ENCODE peak calls at places on chromosomes 11 and 22, in nine cellular contexts. One of them, this sample, is unnamed. For H3K4me1, the result is how much of the 10 kb centered on the place peaks cover.

GRCh38 chr11:86288776-86289507 is 13.1 kb upstream of the HIKESHI start:
- DNase-seq in cardiac muscle cell: peak
- DNase-seq in tibial artery: no peak
- DNase-seq in lung: no peak
- DNase-seq in fibroblast of lung: peak
- DNase-seq in colonic mucosa: no peak
- DNase-seq in A549: no peak
- DNase-seq in K562: no peak
- DNase-seq in ovary: no peak
- DNase-seq in this sample: no peak

GRCh38 chr22:37608477-37609239 is at the start of gene GGA1:
- DNase-seq in cardiac muscle cell: peak
- DNase-seq in tibial artery: peak
- DNase-seq in lung: peak
- DNase-seq in fibroblast of lung: peak
- DNase-seq in colonic mucosa: peak
- DNase-seq in A549: peak
- DNase-seq in K562: peak
- DNase-seq in ovary: peak
- DNase-seq in this sample: peak

GRCh38 chr11:380996-381395 is 11.7 kb downstream of the B4GALNT4 start:
- DNase-seq in cardiac muscle cell: no peak
- DNase-seq in tibial artery: no peak
- DNase-seq in lung: no peak
- DNase-seq in fibroblast of lung: no peak
- DNase-seq in colonic mucosa: no peak
- DNase-seq in A549: no peak
- DNase-seq in K562: no peak
- DNase-seq in ovary: no peak
- DNase-seq in this sample: no peak

GRCh38 chr22:19039796-19040580 is 82.2 kb downstream of the DGCR2 start:
- DNase-seq in cardiac muscle cell: no peak
- DNase-seq in tibial artery: no peak
- DNase-seq in lung: no peak
- DNase-seq in fibroblast of lung: no peak
- DNase-seq in colonic mucosa: no peak
- DNase-seq in A549: no peak
- DNase-seq in K562: no peak
- DNase-seq in ovary: no peak
- DNase-seq in this sample: no peak

GRCh38 chr11:27489092-27489491 is 16.5 kb upstream of the LGR4 start:
- DNase-seq in cardiac muscle cell: no peak
- DNase-seq in tibial artery: no peak
- DNase-seq in lung: no peak
- DNase-seq in fibroblast of lung: no peak
- DNase-seq in colonic mucosa: no peak
- DNase-seq in A549: no peak
- DNase-seq in K562: no peak
- DNase-seq in ovary: no peak
- DNase-seq in this sample: no peak

GRCh38 chr22:46373166-46373565 is 37.7 kb downstream of the TRMU start:
- DNase-seq in cardiac muscle cell: no peak
- DNase-seq in tibial artery: no peak
- DNase-seq in lung: no peak
- DNase-seq in fibroblast of lung: no peak
- DNase-seq in colonic mucosa: peak
- DNase-seq in A549: no peak
- DNase-seq in K562: no peak
- DNase-seq in ovary: no peak
- DNase-seq in this sample: no peak

GRCh38 chr22:26589367-26589844 is 526 bp downstream of the TPST2 start:
- DNase-seq in cardiac muscle cell: peak
- DNase-seq in tibial artery: no peak
- DNase-seq in lung: peak
- DNase-seq in fibroblast of lung: peak
- DNase-seq in colonic mucosa: peak
- DNase-seq in A549: no peak
- DNase-seq in K562: peak
- DNase-seq in ovary: no peak
- DNase-seq in this sample: no peak

GRCh38 chr11:114684636-114685035 is 6.3 kb downstream of the NXPE2 start:
- DNase-seq in cardiac muscle cell: no peak
- DNase-seq in tibial artery: no peak
- DNase-seq in lung: no peak
- DNase-seq in fibroblast of lung: no peak
- DNase-seq in colonic mucosa: no peak
- DNase-seq in A549: no peak
- DNase-seq in K562: no peak
- DNase-seq in ovary: no peak
- DNase-seq in this sample: no peak

GRCh38 chr11:56841210-56841810 is 92.8 kb upstream of the OR9G4 start:
- DNase-seq in cardiac muscle cell: peak
- DNase-seq in tibial artery: no peak
- DNase-seq in lung: peak
- DNase-seq in fibroblast of lung: peak
- DNase-seq in colonic mucosa: peak
- DNase-seq in A549: peak
- DNase-seq in K562: peak
- DNase-seq in ovary: peak
- DNase-seq in this sample: no peak

GRCh38 chr22:47659467-47660302 is 897.2 kb downstream of the TBC1D22A start:
- DNase-seq in cardiac muscle cell: no peak
- DNase-seq in tibial artery: no peak
- DNase-seq in lung: no peak
- DNase-seq in fibroblast of lung: no peak
- DNase-seq in colonic mucosa: no peak
- DNase-seq in A549: no peak
- DNase-seq in K562: no peak
- DNase-seq in ovary: no peak
- DNase-seq in this sample: no peak

GRCh38 chr11:46391578-46392420 is at the start of gene CHRM4:
- DNase-seq in cardiac muscle cell: peak
- DNase-seq in tibial artery: no peak
- DNase-seq in lung: no peak
- DNase-seq in fibroblast of lung: peak
- DNase-seq in colonic mucosa: no peak
- DNase-seq in A549: peak
- DNase-seq in K562: peak
- DNase-seq in ovary: no peak
- DNase-seq in this sample: no peak

GRCh38 chr22:36149464-36149863 is 11.1 kb downstream of the APOL3 start:
- DNase-seq in cardiac muscle cell: peak
- DNase-seq in tibial artery: peak
- DNase-seq in lung: no peak
- DNase-seq in fibroblast of lung: no peak
- DNase-seq in colonic mucosa: no peak
- DNase-seq in A549: no peak
- DNase-seq in K562: no peak
- DNase-seq in ovary: no peak
- DNase-seq in this sample: no peak

DNA sequence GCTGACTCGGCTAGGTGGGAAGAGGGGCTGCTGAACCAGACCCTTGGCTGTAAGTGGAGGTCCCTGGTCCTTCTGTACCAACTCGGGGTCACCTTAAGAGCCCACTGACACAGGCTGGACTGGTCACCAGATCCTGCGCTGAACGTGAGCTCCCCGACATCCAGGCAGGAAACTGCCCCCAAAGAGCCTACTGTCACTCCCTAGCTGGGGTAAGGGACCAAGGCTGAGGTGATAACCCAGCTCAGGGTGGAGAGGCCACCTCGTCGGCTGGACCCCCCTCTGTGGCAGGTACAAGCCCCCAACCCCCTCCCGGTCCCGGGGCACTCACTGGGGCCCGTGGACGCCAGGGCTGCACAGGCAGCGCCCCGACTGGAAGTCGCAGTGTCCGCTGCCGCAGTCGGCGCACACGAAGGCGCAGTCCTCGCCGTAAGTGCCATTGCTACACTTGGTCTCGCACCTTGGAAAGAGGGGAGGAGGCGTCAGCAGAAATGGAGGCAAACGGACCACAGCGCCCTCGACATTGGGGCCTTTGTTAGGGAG is 7.5 kb downstream of the SCARF2 start:
- DNase-seq in cardiac muscle cell: no peak
- DNase-seq in tibial artery: no peak
- DNase-seq in lung: no peak
- DNase-seq in fibroblast of lung: no peak
- DNase-seq in colonic mucosa: no peak
- DNase-seq in A549: no peak
- DNase-seq in K562: no peak
- DNase-seq in ovary: no peak
- DNase-seq in this sample: no peak
- H3K4me3 ChIP-seq in cardiac muscle cell: no peak
- H3K4me3 ChIP-seq in tibial artery: no peak
- H3K4me3 ChIP-seq in lung: no peak
- H3K4me3 ChIP-seq in fibroblast of lung: no peak
- H3K4me3 ChIP-seq in colonic mucosa: peak
- H3K4me3 ChIP-seq in A549: peak
- H3K4me3 ChIP-seq in K562: no peak
- H3K4me3 ChIP-seq in ovary: no peak
- H3K4me3 ChIP-seq in this sample: peak

GRCh38 chr11:94131363-94132115 is 2.9 kb downstream of the PANX1 start:
- DNase-seq in cardiac muscle cell: peak
- DNase-seq in tibial artery: peak
- DNase-seq in lung: no peak
- DNase-seq in fibroblast of lung: peak
- DNase-seq in colonic mucosa: no peak
- DNase-seq in A549: no peak
- DNase-seq in K562: no peak
- DNase-seq in ovary: peak
- DNase-seq in this sample: no peak

GRCh38 chr11:94130589-94131362 is 2.1 kb downstream of the PANX1 start:
- DNase-seq in cardiac muscle cell: peak
- DNase-seq in tibial artery: peak
- DNase-seq in lung: peak
- DNase-seq in fibroblast of lung: peak
- DNase-seq in colonic mucosa: no peak
- DNase-seq in A549: no peak
- DNase-seq in K562: no peak
- DNase-seq in ovary: no peak
- DNase-seq in this sample: no peak

GRCh38 chr11:94128171-94128745 is 383 bp upstream of the PANX1 start:
- DNase-seq in cardiac muscle cell: no peak
- DNase-seq in tibial artery: no peak
- DNase-seq in lung: no peak
- DNase-seq in fibroblast of lung: no peak
- DNase-seq in colonic mucosa: no peak
- DNase-seq in A549: no peak
- DNase-seq in K562: no peak
- DNase-seq in ovary: no peak
- DNase-seq in this sample: no peak

GRCh38 chr11:94128746-94129504 is at the start of gene PANX1:
- DNase-seq in cardiac muscle cell: peak
- DNase-seq in tibial artery: peak
- DNase-seq in lung: peak
- DNase-seq in fibroblast of lung: peak
- DNase-seq in colonic mucosa: peak
- DNase-seq in A549: peak
- DNase-seq in K562: peak
- DNase-seq in ovary: peak
- DNase-seq in this sample: no peak

DNA sequence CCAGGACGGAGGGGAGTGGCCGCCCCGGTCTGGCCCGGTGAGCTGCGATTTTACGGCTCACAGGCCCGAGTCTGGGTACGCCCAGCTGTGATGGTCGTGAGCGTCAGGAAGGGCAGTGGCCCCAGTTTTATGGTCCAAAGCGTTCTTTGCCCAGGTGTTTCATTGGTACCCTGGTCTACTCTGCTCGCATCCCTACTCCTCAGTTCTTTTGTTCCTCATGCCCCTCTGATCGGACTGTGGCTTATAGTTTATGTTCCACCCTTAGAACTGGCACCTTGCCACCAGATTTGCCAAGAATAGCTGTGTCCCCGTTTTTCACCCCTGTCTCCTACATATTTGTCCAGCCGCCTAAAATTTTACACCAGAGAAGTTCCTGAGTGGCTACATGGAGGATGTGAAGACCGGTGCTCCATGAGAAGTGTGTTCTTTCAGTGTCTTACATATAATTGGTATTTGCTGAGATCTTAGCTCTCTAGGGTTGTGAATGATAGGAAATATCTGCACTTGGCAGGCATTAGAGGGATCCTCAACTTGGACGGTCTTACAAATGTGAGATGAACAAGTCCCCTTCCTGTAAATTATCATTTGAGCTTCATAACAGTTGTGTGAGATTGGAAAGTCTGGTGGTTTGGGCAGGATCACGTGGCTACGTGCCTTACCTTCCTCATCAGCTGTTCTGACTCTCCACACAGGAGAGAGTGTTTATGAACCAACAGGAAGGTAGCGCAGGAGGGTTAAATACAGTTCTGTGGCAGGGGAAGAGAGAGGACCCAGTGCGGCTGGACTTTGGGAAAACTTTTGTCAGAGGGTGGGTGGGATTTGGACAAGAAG is 1.1 kb downstream of the PANX1 start:
- DNase-seq in cardiac muscle cell: peak
- DNase-seq in tibial artery: no peak
- DNase-seq in lung: no peak
- DNase-seq in fibroblast of lung: no peak
- DNase-seq in colonic mucosa: peak
- DNase-seq in A549: no peak
- DNase-seq in K562: no peak
- DNase-seq in ovary: peak
- DNase-seq in this sample: no peak
- H3K4me1 ChIP-seq in cardiac muscle cell: under half
- H3K4me1 ChIP-seq in tibial artery: under half
- H3K4me1 ChIP-seq in lung: under half
- H3K4me1 ChIP-seq in fibroblast of lung: under half
- H3K4me1 ChIP-seq in colonic mucosa: under half
- H3K4me1 ChIP-seq in A549: under half
- H3K4me1 ChIP-seq in K562: half or more
- H3K4me1 ChIP-seq in ovary: under half
- H3K4me1 ChIP-seq in this sample: half or more

GRCh38 chr11:62721994-62722393 is 5.3 kb downstream of the HNRNPUL2 start:
- DNase-seq in cardiac muscle cell: peak
- DNase-seq in tibial artery: no peak
- DNase-seq in lung: no peak
- DNase-seq in fibroblast of lung: peak
- DNase-seq in colonic mucosa: no peak
- DNase-seq in A549: no peak
- DNase-seq in K562: no peak
- DNase-seq in ovary: no peak
- DNase-seq in this sample: no peak
- TF ChIP-seq CTCF in cardiac muscle cell: no peak
- TF ChIP-seq CTCF in tibial artery: no peak
- TF ChIP-seq CTCF in lung: no peak
- TF ChIP-seq CTCF in fibroblast of lung: no peak
- TF ChIP-seq CTCF in colonic mucosa: no peak
- TF ChIP-seq CTCF in A549: no peak
- TF ChIP-seq CTCF in K562: no peak
- TF ChIP-seq CTCF in ovary: no peak
- TF ChIP-seq CTCF in this sample: no peak

DNA sequence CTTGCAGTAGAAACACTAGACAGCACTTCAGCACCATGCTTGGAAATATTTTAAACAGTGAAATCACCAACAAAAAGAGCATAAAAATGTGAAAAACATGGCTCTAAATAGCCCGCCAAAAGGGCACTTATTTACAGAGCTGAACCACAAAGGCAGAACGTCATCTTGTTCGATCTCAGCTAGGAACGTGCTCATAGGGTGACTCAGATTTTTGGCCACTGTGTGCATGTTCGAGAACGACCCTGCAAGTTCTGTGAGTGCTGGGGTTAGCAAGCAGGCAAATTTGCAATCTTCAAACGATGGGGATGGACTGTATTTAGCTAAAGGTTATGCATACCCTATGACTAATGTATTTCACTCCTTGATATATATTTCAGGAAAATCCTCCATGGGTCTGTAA is 30.6 kb downstream of the OR2AT4 start:
- DNase-seq in cardiac muscle cell: no peak
- DNase-seq in tibial artery: no peak
- DNase-seq in lung: no peak
- DNase-seq in fibroblast of lung: peak
- DNase-seq in colonic mucosa: no peak
- DNase-seq in A549: no peak
- DNase-seq in K562: no peak
- DNase-seq in ovary: no peak
- DNase-seq in this sample: no peak
- H3K4me3 ChIP-seq in cardiac muscle cell: no peak
- H3K4me3 ChIP-seq in tibial artery: no peak
- H3K4me3 ChIP-seq in lung: no peak
- H3K4me3 ChIP-seq in fibroblast of lung: no peak
- H3K4me3 ChIP-seq in colonic mucosa: no peak
- H3K4me3 ChIP-seq in A549: no peak
- H3K4me3 ChIP-seq in K562: no peak
- H3K4me3 ChIP-seq in ovary: no peak
- H3K4me3 ChIP-seq in this sample: no peak

This sample was measured in thoracic aorta.